ENCODE peak calls at places on chromosome 17, in five cellular contexts. T is lower lobe of right lung; V is CD8-positive, alpha-beta memory T cell; I is left ventricle myocardium inferior; K is AG04450. A is an unnamed sample. For H3K9me3, the result is how much of the 10 kb centered on the place peaks cover.

GRCh38 chr17:79850571-79851460 is 11.6 kb upstream of the CBX4 start:
- DNase-seq in T (no peak), V (no peak), I (no peak), K (no peak), A (no peak)

GRCh38 chr17:79075433-79075805 is 795 bp downstream of the ENGASE start:
- DNase-seq in T (no peak), V (no peak), I (no peak), K (no peak), A (no peak)

GRCh38 chr17:75619506-75620431 is 13.5 kb upstream of the SMIM5 start:
- DNase-seq in T (no peak), V (no peak), I (peak), K (peak), A (peak)

GRCh38 chr17:3582921-3583320 is 25.3 kb upstream of the TRPV3 start:
- DNase-seq in T (peak), V (no peak), I (no peak), K (no peak), A (no peak)

GRCh38 chr17:63984651-63985386 is 12.1 kb upstream of the SCN4A start:
- DNase-seq in T (no peak), V (peak), I (no peak), K (peak), A (peak)

GRCh38 chr17:17141279-17141678 is 64.9 kb downstream of the PLD6 start:
- DNase-seq in T (no peak), V (no peak), I (no peak), K (no peak), A (peak)

GRCh38 chr17:79547586-79547985 is 63.3 kb downstream of the RBFOX3 start:
- DNase-seq in T (no peak), V (no peak), I (no peak), K (no peak), A (no peak)

GRCh38 chr17:4838306-4838785 is 5.2 kb downstream of the MINK1 start:
- DNase-seq in T (no peak), V (no peak), I (no peak), K (no peak), A (peak)

GRCh38 chr17:11485802-11486421 is 112.4 kb upstream of the DNAH9 start:
- DNase-seq in T (no peak), V (no peak), I (no peak), K (no peak), A (no peak)

DNA sequence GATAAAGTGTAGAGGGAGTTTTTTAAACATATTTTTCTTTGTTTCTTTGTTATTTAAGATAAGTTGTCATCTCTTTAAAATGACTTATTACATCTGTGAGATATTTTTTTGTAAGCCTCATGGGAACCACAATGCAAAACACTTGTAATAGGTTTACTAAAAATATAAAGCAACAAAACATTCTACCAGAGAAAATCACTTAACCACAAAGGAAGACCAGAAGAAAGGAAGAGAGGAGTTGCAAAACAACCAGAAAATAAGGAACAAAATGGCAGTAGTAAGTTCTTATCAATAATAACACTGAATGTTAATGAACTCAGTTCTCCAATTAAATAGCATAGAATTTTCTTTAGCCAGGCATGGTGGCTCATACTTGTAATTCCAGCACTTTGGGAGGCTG is 22.9 kb downstream of the DHRS7B start:
- DNase-seq in T (no peak), V (no peak), I (no peak), K (no peak), A (no peak)
- H3K9me3 ChIP-seq in T (under half), V (under half), I (under half), K (under half), A (under half)

GRCh38 chr17:28071179-28071578 is 28.7 kb downstream of the NLK start:
- DNase-seq in T (no peak), V (no peak), I (no peak), K (no peak), A (no peak)

GRCh38 chr17:28076138-28076537 is 33.7 kb downstream of the NLK start:
- DNase-seq in T (no peak), V (no peak), I (no peak), K (no peak), A (no peak)

GRCh38 chr17:28072935-28073533 is 30.6 kb downstream of the NLK start:
- DNase-seq in T (no peak), V (no peak), I (no peak), K (no peak), A (no peak)

GRCh38 chr17:28074010-28074409 is 31.5 kb downstream of the NLK start:
- DNase-seq in T (no peak), V (no peak), I (no peak), K (no peak), A (no peak)

DNA sequence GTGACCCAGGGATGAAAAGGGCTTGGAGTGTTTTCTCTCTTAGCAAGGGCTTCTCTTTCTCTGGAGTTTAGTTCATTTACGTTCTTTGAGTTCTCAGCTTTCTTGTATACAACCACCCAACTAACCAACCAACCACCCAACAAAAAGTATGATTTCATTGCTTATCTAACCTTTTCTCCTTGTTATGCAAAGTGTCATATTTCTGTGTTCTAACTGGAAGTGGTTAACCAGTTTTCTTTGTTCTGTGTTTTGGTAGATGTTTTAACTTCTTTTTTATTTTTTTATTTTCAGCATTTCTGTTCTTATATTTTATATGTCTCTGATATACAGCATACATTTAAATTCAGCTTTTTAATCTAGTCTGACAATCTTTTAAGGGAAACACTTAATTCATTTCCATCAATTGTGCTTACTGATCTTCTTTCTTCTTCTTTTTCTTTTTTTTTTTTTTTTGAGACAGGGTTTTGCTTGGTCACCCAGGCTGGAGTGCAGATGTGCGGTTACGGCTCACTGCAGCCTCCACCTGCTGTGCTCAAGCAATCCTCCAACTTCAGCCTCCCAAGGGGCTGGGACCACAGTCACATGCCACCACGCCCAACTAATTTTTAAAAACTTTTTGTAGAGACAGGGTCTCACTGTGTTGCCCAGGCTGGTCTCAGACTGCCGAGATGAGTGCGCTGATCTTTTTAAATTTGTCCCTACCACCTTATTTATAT is 29.6 kb downstream of the NLK start:
- DNase-seq in T (no peak), V (no peak), I (no peak), K (no peak), A (no peak)
- H3K9me3 ChIP-seq in T (under half), V (under half), I (under half), K (under half), A (under half)

DNA sequence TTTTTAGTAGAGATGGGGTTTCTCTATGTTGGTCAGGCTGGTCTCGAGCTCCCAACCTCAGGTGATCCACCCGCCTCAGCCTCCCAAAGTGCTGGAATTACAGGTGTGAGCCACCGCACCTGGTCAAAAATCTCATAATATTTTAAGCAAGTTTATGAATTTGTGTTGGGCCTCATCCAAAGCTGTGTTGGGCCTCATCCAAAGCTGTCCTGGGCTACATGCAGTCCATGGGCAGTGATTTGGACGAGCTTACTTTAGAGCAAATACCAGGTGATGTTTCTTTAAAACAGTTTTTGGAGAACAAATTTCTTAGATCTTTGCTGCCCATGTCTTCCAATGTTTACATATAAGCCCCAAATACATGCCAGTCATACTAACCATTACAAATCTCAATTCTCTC is 84.4 kb upstream of the C17orf78 start:
- DNase-seq in T (no peak), V (no peak), I (no peak), K (no peak), A (no peak)
- H3K9me3 ChIP-seq in T (under half), V (under half), I (under half), K (under half), A (under half)

GRCh38 chr17:22490399-22490798 is 798.1 kb downstream of the KCNJ18 start:
- DNase-seq in T (no peak), V (no peak), I (no peak), K (no peak), A (no peak)

DNA sequence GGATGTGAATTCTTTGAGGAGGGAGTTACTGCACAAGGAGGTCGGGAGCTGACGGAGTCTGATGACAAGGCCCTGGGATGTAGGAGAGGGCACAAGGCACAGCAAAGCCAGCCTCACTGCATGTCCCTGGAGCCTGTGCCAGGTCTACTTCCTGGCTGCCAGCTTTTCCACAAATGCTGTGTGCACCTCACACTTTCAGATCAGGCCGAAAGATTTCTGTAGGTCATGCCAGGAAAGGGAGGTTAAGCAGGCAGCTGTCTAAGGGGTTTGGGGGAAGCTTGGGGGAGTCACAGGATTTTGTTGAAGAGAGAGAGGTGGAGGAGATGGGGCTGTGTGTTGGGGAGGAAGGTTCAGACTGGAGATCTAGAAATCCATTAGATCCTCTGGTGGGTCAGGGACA is 792.5 kb downstream of the KCNJ18 start:
- DNase-seq in T (no peak), V (no peak), I (no peak), K (no peak), A (no peak)
- H3K9me3 ChIP-seq in T (under half), V (under half), I (under half), K (under half), A (under half)

GRCh38 chr17:21680366-21680765 is 12.0 kb upstream of the KCNJ18 start:
- DNase-seq in T (no peak), V (no peak), I (no peak), K (no peak), A (peak)

GRCh38 chr17:21677126-21677910 is 15.0 kb upstream of the KCNJ18 start:
- DNase-seq in T (no peak), V (no peak), I (no peak), K (no peak), A (peak)

GRCh38 chr17:21677911-21678310 is 14.4 kb upstream of the KCNJ18 start:
- DNase-seq in T (no peak), V (no peak), I (no peak), K (no peak), A (no peak)

GRCh38 chr17:21679256-21680146 is 12.8 kb upstream of the KCNJ18 start:
- DNase-seq in T (no peak), V (no peak), I (no peak), K (no peak), A (no peak)

GRCh38 chr17:21678451-21679081 is 13.8 kb upstream of the KCNJ18 start:
- DNase-seq in T (no peak), V (no peak), I (no peak), K (no peak), A (no peak)
- H3K9me3 ChIP-seq in T (under half), V (under half), I (under half), K (half or more), A (under half)

GRCh38 chr17:66934040-66934439 is 30.5 kb upstream of the CACNG4 start:
- DNase-seq in T (no peak), V (no peak), I (no peak), K (no peak), A (no peak)
- H3K9me3 ChIP-seq in T (under half), V (under half), I (under half), K (under half), A (under half)

GRCh38 chr17:19379306-19380075 is 1.2 kb downstream of the MAPK7 start:
- DNase-seq in T (no peak), V (no peak), I (no peak), K (no peak), A (no peak)

GRCh38 chr17:19380551-19381284 is 2.4 kb downstream of the MAPK7 start:
- DNase-seq in T (no peak), V (no peak), I (no peak), K (no peak), A (peak)

GRCh38 chr17:19382581-19383444 is 4.2 kb downstream of the MFAP4 start:
- DNase-seq in T (no peak), V (no peak), I (no peak), K (no peak), A (no peak)

GRCh38 chr17:19381741-19382444 is 3.6 kb downstream of the MAPK7 start:
- DNase-seq in T (no peak), V (no peak), I (no peak), K (no peak), A (peak)

GRCh38 chr17:19381361-19381740 is 3.1 kb downstream of the MAPK7 start:
- DNase-seq in T (no peak), V (no peak), I (no peak), K (no peak), A (no peak)
- H3K9me3 ChIP-seq in T (under half), V (under half), I (under half), K (under half), A (under half)

A was measured in right cardiac atrium.